ENCODE peak calls at places on chromosomes 16 and 17, in eight cellular contexts. O, N, G, M, P, S, F and X are unnamed samples.

GRCh38 chr17:70271200-70271599 is 101.9 kb downstream of the KCNJ2 start:
- DNase-seq in O (no peak), N (no peak), G (no peak), M (no peak), P (no peak), S (no peak), F (no peak), X (peak)

GRCh38 chr16:49023095-49023494 is 258.5 kb downstream of the CBLN1 start:
- DNase-seq in O (no peak), N (peak), G (no peak), M (peak), P (peak), S (no peak), F (no peak), X (no peak)

GRCh38 chr16:83187404-83187803 is 560.6 kb downstream of the CDH13 start:
- DNase-seq in O (no peak), N (peak), G (no peak), M (peak), P (no peak), S (no peak), F (no peak), X (no peak)

GRCh38 chr17:47736501-47737211 is 3.6 kb downstream of the TBX21 start:
- DNase-seq in O (no peak), N (no peak), G (no peak), M (no peak), P (no peak), S (no peak), F (no peak), X (no peak)

GRCh38 chr16:8660841-8661301 is 13.5 kb upstream of the ABAT start:
- DNase-seq in O (no peak), N (peak), G (peak), M (peak), P (peak), S (peak), F (peak), X (peak)

GRCh38 chr17:76408037-76408849 is 23.8 kb downstream of the SPHK1 start:
- DNase-seq in O (peak), N (peak), G (peak), M (peak), P (peak), S (peak), F (no peak), X (peak)

GRCh38 chr16:79762217-79762616 is 161.7 kb upstream of the MAF start:
- DNase-seq in O (no peak), N (no peak), G (no peak), M (no peak), P (no peak), S (no peak), F (no peak), X (no peak)

GRCh38 chr16:66511615-66512500 is 38.1 kb downstream of the TK2 start:
- DNase-seq in O (peak), N (peak), G (no peak), M (peak), P (peak), S (no peak), F (no peak), X (no peak)

GRCh38 chr17:27615121-27615520 is 15.9 kb upstream of the LGALS9 start:
- DNase-seq in O (no peak), N (no peak), G (no peak), M (no peak), P (no peak), S (no peak), F (no peak), X (no peak)

GRCh38 chr17:6425407-6425806 is 9.5 kb downstream of the AIPL1 start:
- DNase-seq in O (no peak), N (no peak), G (no peak), M (no peak), P (no peak), S (no peak), F (no peak), X (no peak)

GRCh38 chr16:10922328-10923145 is 19.7 kb downstream of the DEXI start:
- DNase-seq in O (no peak), N (peak), G (no peak), M (peak), P (no peak), S (no peak), F (no peak), X (no peak)

GRCh38 chr16:48326937-48327336 is 58.3 kb downstream of the SIAH1 start:
- DNase-seq in O (no peak), N (no peak), G (no peak), M (no peak), P (no peak), S (no peak), F (no peak), X (no peak)

GRCh38 chr17:76131692-76132573 is 9.1 kb downstream of the FOXJ1 start:
- DNase-seq in O (no peak), N (no peak), G (no peak), M (no peak), P (no peak), S (no peak), F (no peak), X (peak)

GRCh38 chr16:67942200-67942509 is 1.8 kb downstream of the LCAT start:
- DNase-seq in O (no peak), N (peak), G (peak), M (peak), P (peak), S (no peak), F (no peak), X (peak)

GRCh38 chr17:45298546-45299285 is 18.1 kb downstream of the MAP3K14 start:
- DNase-seq in O (no peak), N (peak), G (no peak), M (peak), P (no peak), S (no peak), F (no peak), X (no peak)

GRCh38 chr17:14717849-14718248 is 417.0 kb downstream of the HS3ST3B1 start:
- DNase-seq in O (no peak), N (no peak), G (no peak), M (no peak), P (no peak), S (no peak), F (no peak), X (no peak)

GRCh38 chr16:68960910-68961309 is 117.6 kb downstream of the TANGO6 start:
- DNase-seq in O (no peak), N (no peak), G (no peak), M (no peak), P (no peak), S (no peak), F (no peak), X (no peak)

GRCh38 chr16:88758227-88758943 is 26.6 kb downstream of the PIEZO1 start:
- DNase-seq in O (no peak), N (no peak), G (no peak), M (no peak), P (no peak), S (no peak), F (no peak), X (no peak)

GRCh38 chr17:68346448-68346847 is 55.2 kb downstream of the ARSG start:
- DNase-seq in O (peak), N (no peak), G (peak), M (no peak), P (no peak), S (no peak), F (no peak), X (no peak)

GRCh38 chr16:21235199-21235585 is 1.7 kb downstream of the ANKS4B start:
- DNase-seq in O (no peak), N (no peak), G (no peak), M (no peak), P (no peak), S (no peak), F (no peak), X (no peak)

GRCh38 chr17:17134051-17134951 is 71.8 kb downstream of the PLD6 start:
- DNase-seq in O (peak), N (no peak), G (no peak), M (no peak), P (no peak), S (no peak), F (no peak), X (no peak)

GRCh38 chr17:45783593-45784292 is 377 bp upstream of the CRHR1 start:
- DNase-seq in O (peak), N (no peak), G (peak), M (no peak), P (no peak), S (peak), F (no peak), X (no peak)

GRCh38 chr16:1311212-1311737 is 1.8 kb downstream of the UBE2I start:
- DNase-seq in O (no peak), N (no peak), G (no peak), M (no peak), P (no peak), S (no peak), F (no peak), X (no peak)

GRCh38 chr17:13027246-13027645 is 9.4 kb upstream of the ELAC2 start:
- DNase-seq in O (no peak), N (peak), G (no peak), M (peak), P (no peak), S (no peak), F (no peak), X (no peak)

GRCh38 chr17:82892869-82893565 is 53.2 kb upstream of the ZNF750 start:
- DNase-seq in O (peak), N (no peak), G (no peak), M (no peak), P (no peak), S (no peak), F (no peak), X (no peak)

GRCh38 chr17:80347948-80348351 is 67.0 kb upstream of the ENDOV start:
- DNase-seq in O (no peak), N (no peak), G (no peak), M (no peak), P (no peak), S (no peak), F (no peak), X (no peak)

GRCh38 chr17:81037026-81037782 is 2.3 kb downstream of the BAIAP2 start:
- DNase-seq in O (peak), N (no peak), G (no peak), M (no peak), P (no peak), S (no peak), F (no peak), X (peak)

GRCh38 chr17:17494499-17495447 is 1.4 kb downstream of the RASD1 start:
- DNase-seq in O (peak), N (peak), G (no peak), M (peak), P (no peak), S (no peak), F (no peak), X (no peak)

GRCh38 chr17:7017827-7018200 is 5.0 kb upstream of the BCL6B start:
- DNase-seq in O (no peak), N (no peak), G (no peak), M (no peak), P (no peak), S (no peak), F (no peak), X (no peak)

GRCh38 chr16:86563489-86564345 is 2.9 kb upstream of the FOXC2 start:
- DNase-seq in O (peak), N (peak), G (peak), M (peak), P (peak), S (peak), F (peak), X (peak)

GRCh38 chr17:45948881-45949624 is 50.0 kb upstream of the STH start:
- DNase-seq in O (peak), N (peak), G (peak), M (peak), P (peak), S (peak), F (peak), X (peak)

GRCh38 chr17:37512442-37513070 is 22.9 kb downstream of the DUSP14 start:
- DNase-seq in O (no peak), N (no peak), G (no peak), M (no peak), P (no peak), S (no peak), F (no peak), X (no peak)

GRCh38 chr17:44053130-44053872 is 13.2 kb downstream of the LSM12 start:
- DNase-seq in O (no peak), N (no peak), G (no peak), M (no peak), P (no peak), S (no peak), F (no peak), X (no peak)

GRCh38 chr17:61139219-61139618 is 260.4 kb upstream of the TBX2 start:
- DNase-seq in O (no peak), N (peak), G (peak), M (peak), P (no peak), S (no peak), F (no peak), X (peak)

GRCh38 chr16:53576228-53576627 is 73.2 kb upstream of the AKTIP start:
- DNase-seq in O (no peak), N (no peak), G (no peak), M (no peak), P (no peak), S (no peak), F (no peak), X (no peak)